ENCODE peak calls at places on chromosomes 13 and 19, in four cellular contexts. H is neural crest cell, A is fibroblast of lung, C is choroid plexus epithelial cell. I is an unnamed sample.

GRCh38 chr19:38842439-38843174 is 7.2 kb downstream of the HNRNPL start:
- DNase-seq in H (no peak), A (no peak), C (no peak), I (no peak)

GRCh38 chr19:49507803-49508494 is 4.5 kb upstream of the FCGRT start:
- DNase-seq in H (no peak), A (no peak), C (no peak), I (no peak)

GRCh38 chr13:31639443-31640163 is 99.7 kb upstream of the RXFP2 start:
- DNase-seq in H (no peak), A (peak), C (peak), I (no peak)

GRCh38 chr13:99050983-99051488 is 73.2 kb upstream of the DOCK9 start:
- DNase-seq in H (no peak), A (no peak), C (no peak), I (no peak)

GRCh38 chr19:17328517-17329060 is 6.1 kb downstream of the ANO8 start:
- DNase-seq in H (no peak), A (no peak), C (no peak), I (no peak)

GRCh38 chr13:43196171-43196611 is 172.8 kb downstream of the DNAJC15 start:
- DNase-seq in H (no peak), A (no peak), C (peak), I (no peak)

GRCh38 chr13:64723735-64724134 is 2506.4 kb downstream of the PCDH9 start:
- DNase-seq in H (no peak), A (peak), C (peak), I (no peak)

GRCh38 chr13:106373989-106374572 is 161.4 kb downstream of the EFNB2 start:
- DNase-seq in H (no peak), A (peak), C (peak), I (no peak)

GRCh38 chr13:36639610-36640009 is 34.2 kb upstream of the SERTM1 start:
- DNase-seq in H (no peak), A (no peak), C (no peak), I (no peak)

GRCh38 chr19:44813331-44814131 is 4.6 kb downstream of the BCAM start:
- DNase-seq in H (no peak), A (no peak), C (no peak), I (no peak)

GRCh38 chr19:40523322-40524047 is 53.2 kb upstream of the SHKBP1 start:
- DNase-seq in H (peak), A (peak), C (peak), I (peak)

GRCh38 chr13:95382411-95382810 is 81.2 kb upstream of the ABCC4 start:
- DNase-seq in H (no peak), A (no peak), C (no peak), I (no peak)

GRCh38 chr19:54035215-54036178 is 28.2 kb downstream of the VSTM1 start:
- DNase-seq in H (no peak), A (peak), C (peak), I (no peak)

GRCh38 chr13:51801631-51802099 is 2.3 kb downstream of the DHRS12 start:
- DNase-seq in H (no peak), A (no peak), C (no peak), I (no peak)

GRCh38 chr19:1752009-1752756 is 1.1 kb upstream of the ONECUT3 start:
- DNase-seq in H (no peak), A (no peak), C (no peak), I (no peak)

GRCh38 chr13:21216332-21216731 is 39.9 kb downstream of the MRPL57 start:
- DNase-seq in H (no peak), A (no peak), C (no peak), I (no peak)

GRCh38 chr13:21221268-21221667 is 44.8 kb downstream of the MRPL57 start:
- DNase-seq in H (no peak), A (no peak), C (no peak), I (no peak)

GRCh38 chr13:21219044-21219381 is 42.6 kb downstream of the MRPL57 start:
- DNase-seq in H (no peak), A (no peak), C (no peak), I (no peak)

DNA sequence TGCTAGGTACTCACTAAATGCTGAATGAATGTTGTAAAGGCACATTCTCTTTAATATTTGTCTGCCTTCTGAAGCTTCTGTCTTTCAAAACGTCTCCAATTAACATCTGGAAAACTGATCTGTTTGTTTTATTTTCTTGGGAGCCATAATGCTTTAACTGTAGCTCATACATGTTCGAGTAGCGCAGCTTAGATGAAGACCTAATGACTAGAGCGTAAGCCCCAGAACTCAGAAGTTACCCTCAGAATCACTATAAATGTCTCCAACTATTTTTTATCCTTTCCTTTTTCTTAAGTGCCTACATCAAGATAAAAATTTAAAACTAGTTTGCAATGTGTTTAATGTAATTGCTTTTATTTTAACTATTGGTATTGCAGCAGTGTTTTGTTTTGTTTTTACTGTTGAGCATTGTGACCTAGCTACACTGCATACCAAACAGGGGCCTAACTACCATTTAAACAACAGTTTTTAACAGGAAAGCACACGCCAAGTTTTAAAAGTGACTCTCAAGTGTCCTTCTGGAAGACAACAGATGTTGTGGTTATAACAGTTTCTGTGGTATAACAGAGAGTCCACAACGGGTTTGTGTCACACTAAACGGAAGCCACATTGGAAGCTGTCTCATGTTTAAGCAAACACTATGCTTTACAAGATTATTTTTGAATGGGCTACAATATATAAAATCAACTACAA is 42.0 kb downstream of the MRPL57 start:
- DNase-seq in H (no peak), A (no peak), C (no peak), I (no peak)
- TF ChIP-seq CTCF in H (no peak), A (no peak), C (no peak), I (no peak)

DNA sequence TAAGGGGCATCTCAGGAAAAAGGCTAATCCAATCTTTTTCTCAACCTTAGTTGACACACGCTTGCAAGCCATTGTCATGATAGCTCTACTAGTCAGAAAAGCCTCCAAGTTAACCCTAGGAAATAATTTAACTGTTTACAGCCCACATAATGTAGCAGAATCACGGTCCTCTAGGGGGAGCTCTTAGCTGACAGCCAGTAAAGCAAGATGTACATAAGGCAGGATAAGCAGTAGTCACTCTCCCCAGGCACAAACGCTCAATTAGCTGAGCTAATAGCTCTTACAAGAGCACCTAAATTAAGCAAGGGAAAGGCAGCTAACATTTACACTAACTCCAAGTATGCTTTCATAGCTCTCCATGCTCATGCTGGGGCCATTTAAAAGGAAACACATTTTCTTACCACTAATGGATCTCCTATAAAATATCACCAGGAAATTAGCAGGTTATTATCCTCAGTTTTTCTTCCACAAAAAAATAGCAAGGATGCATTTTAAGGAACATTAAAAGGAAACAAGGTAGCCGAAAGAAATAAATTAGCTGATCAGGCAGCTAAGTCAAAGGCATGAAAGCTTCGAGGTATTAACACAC is 33.7 kb upstream of the ZSCAN5A start:
- DNase-seq in H (no peak), A (no peak), C (peak), I (no peak)
- TF ChIP-seq CTCF in H (peak), A (peak), C (peak), I (peak)

GRCh38 chr13:109026266-109026665 is 396.9 kb downstream of the MYO16 start:
- DNase-seq in H (no peak), A (no peak), C (no peak), I (no peak)
- TF ChIP-seq CTCF in H (no peak), A (no peak), C (peak), I (no peak)

GRCh38 chr19:29535432-29535831 is 9.6 kb downstream of the VSTM2B start:
- DNase-seq in H (no peak), A (no peak), C (no peak), I (no peak)
- TF ChIP-seq CTCF in H (no peak), A (no peak), C (no peak), I (no peak)

GRCh38 chr19:43526884-43527859 is at the start of gene ETHE1:
- DNase-seq in H (peak), A (peak), C (peak), I (peak)
- TF ChIP-seq CTCF in H (peak), A (no peak), C (no peak), I (no peak)

GRCh38 chr19:11286312-11286974 is 9.5 kb upstream of the TSPAN16 start:
- DNase-seq in H (no peak), A (peak), C (peak), I (no peak)
- TF ChIP-seq CTCF in H (no peak), A (peak), C (peak), I (no peak)

GRCh38 chr19:13214036-13214730 is 64.0 kb downstream of the IER2 start:
- DNase-seq in H (no peak), A (no peak), C (no peak), I (no peak)

GRCh38 chr19:13209797-13210775 is 59.9 kb downstream of the IER2 start:
- DNase-seq in H (no peak), A (no peak), C (no peak), I (no peak)

GRCh38 chr19:13211426-13212308 is 61.5 kb downstream of the IER2 start:
- DNase-seq in H (no peak), A (no peak), C (no peak), I (no peak)

GRCh38 chr19:13210941-13211340 is 60.7 kb downstream of the IER2 start:
- DNase-seq in H (no peak), A (no peak), C (no peak), I (no peak)

GRCh38 chr19:13212759-13213330 is 62.6 kb downstream of the IER2 start:
- DNase-seq in H (peak), A (peak), C (peak), I (no peak)
- TF ChIP-seq CTCF in H (peak), A (peak), C (peak), I (peak)

I was measured in progenitor cell of endocrine pancreas.